ENCODE peak calls at places on chromosome 4, in nine cellular contexts. B is neural progenitor cell, Y is fibroblast of the aortic adventitia, F is gastrocnemius medialis, M is mucosa of descending colon, D is psoas muscle, A is colonic mucosa, G is fibroblast of lung, U is epithelial cell of esophagus. R is an unnamed sample.
A peak's percentile ranks its signal among the peaks of the same experiment; 100 is the strongest.

GRCh38 chr4:492412-492811 is 6.5 kb downstream of the ZNF721 start:
- DNase-seq in B (no peak), Y (no peak), F (no peak), M (no peak), D (no peak), A (no peak), G (no peak), U (no peak), R (no peak)

GRCh38 chr4:168723020-168723419 is 226.2 kb downstream of the PALLD start:
- DNase-seq in B (no peak), Y (peak; percentile 34), F (no peak), M (no peak), D (no peak), A (no peak), G (peak; percentile 76), U (no peak), R (no peak)

GRCh38 chr4:183550345-183551080 is 45.7 kb downstream of the ING2 start:
- DNase-seq in B (no peak), Y (peak; percentile 19), F (no peak), M (no peak), D (no peak), A (no peak), G (no peak), U (no peak), R (no peak)

GRCh38 chr4:78562687-78563086 is 11.1 kb downstream of the ANXA3 start:
- DNase-seq in B (no peak), Y (no peak), F (no peak), M (no peak), D (no peak), A (no peak), G (no peak), U (no peak), R (no peak)

GRCh38 chr4:126458993-126459392 is 1144.2 kb downstream of the FAT4 start:
- DNase-seq in B (no peak), Y (no peak), F (no peak), M (no peak), D (no peak), A (no peak), G (peak; percentile 41), U (no peak), R (no peak)

GRCh38 chr4:38842998-38843397 is 13.6 kb downstream of the TLR6 start:
- DNase-seq in B (no peak), Y (no peak), F (no peak), M (no peak), D (no peak), A (no peak), G (no peak), U (no peak), R (no peak)

GRCh38 chr4:166499820-166500219 is 626.8 kb downstream of the TLL1 start:
- DNase-seq in B (no peak), Y (no peak), F (no peak), M (no peak), D (no peak), A (no peak), G (no peak), U (no peak), R (no peak)

GRCh38 chr4:168514249-168514852 is 17.5 kb downstream of the PALLD start:
- DNase-seq in B (peak; percentile 48), Y (peak; percentile 70), F (no peak), M (no peak), D (no peak), A (no peak), G (peak; percentile 70), U (peak; percentile 46), R (no peak)

GRCh38 chr4:24179201-24179840 is 289.5 kb upstream of the PPARGC1A start:
- DNase-seq in B (no peak), Y (no peak), F (no peak), M (no peak), D (no peak), A (no peak), G (no peak), U (peak; percentile 57), R (no peak)

GRCh38 chr4:82905205-82905604 is 4.7 kb downstream of the THAP9 start:
- DNase-seq in B (no peak), Y (peak; percentile 29), F (no peak), M (no peak), D (no peak), A (no peak), G (no peak), U (peak; percentile 71), R (no peak)

GRCh38 chr4:2820216-2820982 is 23.2 kb upstream of the ADD1 start:
- DNase-seq in B (no peak), Y (no peak), F (no peak), M (peak; percentile 60), D (peak; percentile 9), A (no peak), G (no peak), U (no peak), R (no peak)

GRCh38 chr4:28357985-28358384 is 1497.3 kb downstream of the STIM2 start:
- DNase-seq in B (peak; percentile 42), Y (peak; percentile 28), F (no peak), M (no peak), D (no peak), A (no peak), G (peak; percentile 37), U (peak; percentile 41), R (peak; percentile 11)

GRCh38 chr4:100738388-100739165 is 220.8 kb upstream of the EMCN start:
- DNase-seq in B (no peak), Y (peak; percentile 98), F (peak; percentile 15), M (no peak), D (no peak), A (peak; percentile 38), G (peak; percentile 77), U (peak; percentile 97), R (peak; percentile 53)

GRCh38 chr4:125736057-125736456 is 421.3 kb downstream of the FAT4 start:
- DNase-seq in B (no peak), Y (peak; percentile 27), F (no peak), M (no peak), D (no peak), A (no peak), G (peak; percentile 42), U (no peak), R (no peak)

GRCh38 chr4:138981930-138982390 is 33.6 kb upstream of the NOCT start:
- DNase-seq in B (no peak), Y (peak; percentile 75), F (peak; percentile 44), M (no peak), D (no peak), A (no peak), G (peak; percentile 95), U (peak; percentile 70), R (peak; percentile 14)

GRCh38 chr4:41632481-41633073 is 94.6 kb downstream of the LIMCH1 start:
- DNase-seq in B (no peak), Y (no peak), F (peak; percentile 19), M (no peak), D (peak; percentile 25), A (no peak), G (no peak), U (no peak), R (no peak)

GRCh38 chr4:1488831-1489638 is 82.8 kb upstream of the NKX1-1 start:
- DNase-seq in B (no peak), Y (no peak), F (no peak), M (peak; percentile 33), D (no peak), A (no peak), G (no peak), U (no peak), R (no peak)

DNA sequence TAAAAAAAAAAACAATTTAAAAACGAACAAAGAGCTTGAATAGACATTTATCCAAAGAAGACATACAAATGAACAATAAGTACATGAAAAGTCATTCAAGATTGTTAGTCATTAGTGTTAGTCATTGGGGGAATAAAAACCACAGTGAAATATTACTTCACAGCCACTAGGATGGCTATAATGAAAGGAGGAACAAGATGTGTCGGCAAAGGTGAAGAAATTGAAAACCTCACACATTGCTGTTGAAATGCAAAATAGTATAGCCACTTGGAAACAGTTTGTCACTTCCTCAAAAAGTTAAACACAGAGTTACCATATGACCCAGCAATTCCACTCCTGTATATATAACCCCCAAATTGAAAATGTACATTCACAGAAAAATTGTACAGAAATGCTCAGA is 45.2 kb upstream of the SLC39A8 start:
- DNase-seq in B (no peak), Y (peak; percentile 40), F (no peak), M (no peak), D (no peak), A (no peak), G (no peak), U (peak; percentile 88), R (no peak)
- TF ChIP-seq CTCF in B (no peak), Y (peak; percentile 24), F (no peak), M (no peak), D (no peak), A (no peak), G (no peak), U (peak; percentile 32), R (no peak)

GRCh38 chr4:76459291-76459723 is 24.3 kb downstream of the SHROOM3 start:
- DNase-seq in B (peak; percentile 97), Y (peak; percentile 94), F (no peak), M (no peak), D (no peak), A (no peak), G (no peak), U (peak; percentile 85), R (peak; percentile 29)
- H3K4me3 ChIP-seq in B (peak overlapping the region; percentile 39), Y (no peak overlapping the region), F (no peak overlapping the region), M (no peak overlapping the region), D (no peak overlapping the region), A (no peak overlapping the region), G (no peak overlapping the region), U (no peak overlapping the region), R (no peak overlapping the region)

GRCh38 chr4:7389101-7389701 is 45.5 kb downstream of the PSAPL1 start:
- DNase-seq in B (no peak), Y (no peak), F (no peak), M (no peak), D (no peak), A (no peak), G (no peak), U (no peak), R (no peak)
- TF ChIP-seq CTCF in B (no peak), Y (no peak), F (no peak), M (no peak), D (no peak), A (no peak), G (no peak), U (no peak), R (no peak)

DNA sequence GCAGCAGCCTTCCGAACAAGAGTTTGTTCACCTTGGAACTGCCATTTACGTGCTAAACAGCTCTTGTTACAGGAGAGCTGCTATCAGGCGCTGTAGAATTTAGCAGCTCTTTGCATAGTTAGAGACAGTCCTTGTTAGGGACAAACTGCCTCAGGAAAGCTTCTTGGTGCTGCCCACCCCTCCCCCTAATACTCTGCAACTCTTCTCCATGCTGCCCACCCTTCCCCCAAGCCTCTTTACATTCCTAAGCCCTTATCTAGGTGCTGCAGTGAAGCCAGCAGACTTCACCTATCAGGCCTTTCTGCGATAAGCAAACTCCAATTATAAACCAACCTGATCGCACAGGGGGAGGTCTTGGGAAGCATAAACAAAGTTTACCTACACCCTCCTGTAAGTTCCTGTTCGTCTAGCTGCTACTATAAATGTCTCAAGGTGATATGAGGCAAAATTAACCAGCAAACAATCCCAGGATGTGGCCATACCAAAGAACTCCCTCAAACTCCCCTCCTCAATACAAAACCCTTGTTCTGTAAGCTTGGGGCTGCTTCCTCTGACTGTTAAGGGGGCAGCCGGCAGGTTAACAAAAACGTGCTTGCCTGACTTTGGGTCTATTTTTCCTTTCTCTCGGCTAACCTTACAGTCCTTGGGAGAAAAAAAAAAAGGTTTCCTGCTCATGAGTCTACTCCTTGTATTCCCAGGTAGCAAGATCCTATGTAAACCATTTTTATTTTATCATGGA is 74.0 kb upstream of the GC start:
- DNase-seq in B (peak; percentile 51), Y (no peak), F (no peak), M (no peak), D (no peak), A (no peak), G (no peak), U (no peak), R (no peak)
- H3K4me3 ChIP-seq in B (no peak overlapping the region), Y (no peak overlapping the region), F (no peak overlapping the region), M (no peak overlapping the region), D (no peak overlapping the region), A (no peak overlapping the region), G (no peak overlapping the region), U (no peak overlapping the region), R (no peak overlapping the region)